ENCODE peak calls at places on chromosomes 12 and 14, in eight cellular contexts. K, D, M, J, C, Z, P and A are unnamed samples.

GRCh38 chr14:21521526-21521925 is 4.6 kb downstream of the SALL2 start:
- DNase-seq in K (no peak), D (no peak), M (no peak), J (no peak), C (no peak), Z (no peak), P (no peak), A (no peak)

GRCh38 chr14:52348279-52348678 is 34.2 kb downstream of the PTGER2 start:
- DNase-seq in K (no peak), D (no peak), M (no peak), J (no peak), C (no peak), Z (no peak), P (no peak), A (no peak)

GRCh38 chr14:104746071-104746545 is 6.8 kb upstream of the SIVA1 start:
- DNase-seq in K (no peak), D (no peak), M (no peak), J (no peak), C (no peak), Z (no peak), P (no peak), A (no peak)

GRCh38 chr14:61254803-61255526 is 26.2 kb downstream of the TMEM30B start:
- DNase-seq in K (no peak), D (no peak), M (no peak), J (no peak), C (no peak), Z (no peak), P (no peak), A (no peak)

GRCh38 chr14:93772263-93772662 is 16.0 kb downstream of the PRIMA1 start:
- DNase-seq in K (no peak), D (no peak), M (peak; percentile 65), J (no peak), C (no peak), Z (no peak), P (peak; percentile 72), A (no peak)

GRCh38 chr12:26431211-26431610 is 235.8 kb downstream of the SSPN start:
- DNase-seq in K (no peak), D (no peak), M (no peak), J (no peak), C (no peak), Z (no peak), P (no peak), A (no peak)

GRCh38 chr12:6603095-6603567 is 4.0 kb downstream of the CHD4 start:
- DNase-seq in K (no peak), D (no peak), M (peak; percentile 36), J (peak; percentile 75), C (no peak), Z (no peak), P (no peak), A (no peak)

GRCh38 chr14:77290705-77291104 is 19.7 kb upstream of the NGB start:
- DNase-seq in K (no peak), D (no peak), M (no peak), J (no peak), C (no peak), Z (no peak), P (no peak), A (no peak)

GRCh38 chr12:31005944-31006361 is 67.7 kb upstream of the DDX11 start:
- DNase-seq in K (no peak), D (no peak), M (no peak), J (no peak), C (peak; percentile 55), Z (no peak), P (no peak), A (no peak)

GRCh38 chr12:109178532-109178931 is 62.1 kb downstream of the ACACB start:
- DNase-seq in K (no peak), D (no peak), M (no peak), J (no peak), C (no peak), Z (no peak), P (no peak), A (no peak)

GRCh38 chr14:88604213-88604612 is 41.4 kb downstream of the ZC3H14 start:
- DNase-seq in K (no peak), D (no peak), M (no peak), J (no peak), C (no peak), Z (no peak), P (no peak), A (no peak)
- H3K36me3 ChIP-seq in K (peaks cover 44% of the 10 kb centered on the region), D (peaks cover 26% of the 10 kb centered on the region), M (peaks cover 77% of the 10 kb centered on the region), J (peaks cover 38% of the 10 kb centered on the region), C (peaks cover 89% of the 10 kb centered on the region), Z (peaks cover 13% of the 10 kb centered on the region), P (peaks cover 100% of the 10 kb centered on the region), A (peaks cover 30% of the 10 kb centered on the region)

DNA sequence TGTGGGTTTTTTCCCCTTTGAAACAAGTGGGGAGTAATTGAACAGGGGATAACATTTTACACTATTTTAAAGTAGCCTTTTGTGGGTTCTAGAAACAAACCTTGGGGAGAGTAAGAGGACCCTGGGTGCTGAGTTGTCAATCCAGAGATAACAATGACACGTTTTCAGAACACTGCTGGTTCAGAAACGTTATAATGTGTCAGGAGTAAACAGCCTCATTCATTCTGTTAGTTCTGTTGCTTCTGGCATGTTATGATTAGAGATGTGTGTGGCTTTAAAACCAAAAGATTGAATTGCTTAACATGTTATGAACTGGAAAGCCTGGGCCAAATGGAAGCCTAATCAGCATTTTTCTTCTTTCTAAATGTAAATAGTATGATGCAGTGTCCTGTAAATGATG is 680.5 kb upstream of the NOVA1 start:
- DNase-seq in K (no peak), D (no peak), M (no peak), J (no peak), C (no peak), Z (no peak), P (no peak), A (no peak)
- H3K9me3 ChIP-seq in K (no peaks in the 10 kb centered on the region), D (peaks cover 3% of the 10 kb centered on the region), M (no peaks in the 10 kb centered on the region), J (no peaks in the 10 kb centered on the region), C (no peaks in the 10 kb centered on the region), Z (no peaks in the 10 kb centered on the region), P (no peaks in the 10 kb centered on the region), A (no peaks in the 10 kb centered on the region)

GRCh38 chr14:37139710-37140109 is 32.7 kb downstream of the SLC25A21 start:
- DNase-seq in K (no peak), D (no peak), M (no peak), J (no peak), C (no peak), Z (no peak), P (no peak), A (no peak)
- H3K4me3 ChIP-seq in K (no peak overlapping the region), D (no peak overlapping the region), M (no peak overlapping the region), J (no peak overlapping the region), C (no peak overlapping the region), Z (no peak overlapping the region), P (no peak overlapping the region), A (no peak overlapping the region)

GRCh38 chr12:95203477-95203843 is 13.8 kb downstream of the FGD6 start:
- DNase-seq in K (no peak), D (no peak), M (no peak), J (no peak), C (no peak), Z (no peak), P (no peak), A (no peak)

GRCh38 chr12:95202691-95203476 is 14.4 kb downstream of the FGD6 start:
- DNase-seq in K (no peak), D (no peak), M (no peak), J (no peak), C (no peak), Z (no peak), P (no peak), A (no peak)

GRCh38 chr12:95205685-95206084 is 11.6 kb downstream of the FGD6 start:
- DNase-seq in K (peak; percentile 32), D (no peak), M (peak; percentile 32), J (no peak), C (no peak), Z (no peak), P (no peak), A (no peak)

GRCh38 chr12:95205016-95205415 is 12.3 kb downstream of the FGD6 start:
- DNase-seq in K (no peak), D (no peak), M (no peak), J (no peak), C (no peak), Z (no peak), P (no peak), A (no peak)

DNA sequence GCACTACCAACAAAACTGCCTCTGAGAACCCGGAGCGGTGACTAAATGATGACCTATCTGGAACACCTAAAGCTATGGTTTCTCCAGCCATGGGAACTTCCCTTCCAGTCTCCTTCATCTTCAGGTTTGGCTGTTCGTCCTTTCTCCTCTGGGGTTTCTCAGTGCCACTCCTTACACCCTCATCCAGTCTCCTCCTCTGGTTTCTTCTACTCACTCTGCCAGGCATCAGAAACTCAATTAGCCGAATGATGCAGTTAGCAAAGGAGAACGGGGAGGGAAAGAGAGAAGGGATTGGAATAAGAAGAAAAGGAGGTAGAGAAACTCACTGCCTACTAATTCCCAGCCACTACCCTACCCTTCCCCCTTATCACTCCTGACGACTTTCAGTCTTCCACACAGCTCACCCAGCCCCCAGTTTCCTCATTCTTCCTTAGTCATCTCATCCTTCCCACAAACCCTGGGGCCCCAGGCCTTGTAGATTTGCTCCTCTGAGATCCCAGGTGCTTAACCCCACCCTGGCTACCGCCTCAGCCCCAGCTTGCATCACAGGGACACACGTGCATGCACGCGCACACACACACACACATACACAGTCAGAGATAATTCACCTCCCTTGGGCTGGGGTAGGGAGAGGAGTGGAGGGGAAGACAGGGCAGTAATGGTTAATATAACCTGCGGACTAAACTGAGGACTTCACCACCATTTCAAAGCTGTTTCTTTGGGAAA is 13.0 kb downstream of the FGD6 start:
- DNase-seq in K (no peak), D (peak; percentile 99), M (peak; percentile 39), J (no peak), C (no peak), Z (no peak), P (peak; percentile 30), A (no peak)
- H3K36me3 ChIP-seq in K (peaks cover 3% of the 10 kb centered on the region), D (peaks cover 4% of the 10 kb centered on the region), M (peaks cover 5% of the 10 kb centered on the region), J (no peaks in the 10 kb centered on the region), C (no peaks in the 10 kb centered on the region), Z (no peaks in the 10 kb centered on the region), P (no peaks in the 10 kb centered on the region), A (no peaks in the 10 kb centered on the region)